ENCODE peak calls at places on chromosomes 11 and 22, in ten cellular contexts. One of them, this sample, is unnamed.

GRCh38 chr11:111922803-111923202 is 4.1 kb downstream of the C11orf52 start:
- DNase-seq in stomach: peak; percentile 49
- DNase-seq in heart left ventricle: peak; percentile 68
- DNase-seq in ovary: no peak
- DNase-seq in IMR-90: peak; percentile 89
- DNase-seq in endothelial cell of umbilical vein: peak; percentile 44
- DNase-seq in body of pancreas: peak; percentile 75
- DNase-seq in spleen: no peak
- DNase-seq in Peyer's patch: no peak
- DNase-seq in A549: no peak
- DNase-seq in this sample: no peak

GRCh38 chr11:14973621-14974020 is 1.5 kb upstream of the CALCA start:
- DNase-seq in stomach: no peak
- DNase-seq in heart left ventricle: no peak
- DNase-seq in ovary: no peak
- DNase-seq in IMR-90: peak; percentile 4
- DNase-seq in endothelial cell of umbilical vein: no peak
- DNase-seq in body of pancreas: no peak
- DNase-seq in spleen: peak; percentile 77
- DNase-seq in Peyer's patch: no peak
- DNase-seq in A549: no peak
- DNase-seq in this sample: no peak

GRCh38 chr11:66227700-66228099 is 40.7 kb upstream of the RAB1B start:
- DNase-seq in stomach: no peak
- DNase-seq in heart left ventricle: no peak
- DNase-seq in ovary: no peak
- DNase-seq in IMR-90: no peak
- DNase-seq in endothelial cell of umbilical vein: no peak
- DNase-seq in body of pancreas: no peak
- DNase-seq in spleen: no peak
- DNase-seq in Peyer's patch: no peak
- DNase-seq in A549: no peak
- DNase-seq in this sample: no peak

GRCh38 chr11:115612331-115612730 is 108.1 kb upstream of the CADM1 start:
- DNase-seq in stomach: no peak
- DNase-seq in heart left ventricle: no peak
- DNase-seq in ovary: no peak
- DNase-seq in IMR-90: peak; percentile 50
- DNase-seq in endothelial cell of umbilical vein: no peak
- DNase-seq in body of pancreas: no peak
- DNase-seq in spleen: no peak
- DNase-seq in Peyer's patch: no peak
- DNase-seq in A549: no peak
- DNase-seq in this sample: no peak

GRCh38 chr11:36150986-36151385 is 138.2 kb downstream of the COMMD9 start:
- DNase-seq in stomach: no peak
- DNase-seq in heart left ventricle: no peak
- DNase-seq in ovary: no peak
- DNase-seq in IMR-90: peak; percentile 49
- DNase-seq in endothelial cell of umbilical vein: no peak
- DNase-seq in body of pancreas: no peak
- DNase-seq in spleen: no peak
- DNase-seq in Peyer's patch: no peak
- DNase-seq in A549: no peak
- DNase-seq in this sample: no peak

GRCh38 chr11:95148938-95149337 is 59.3 kb downstream of the ENDOD1 start:
- DNase-seq in stomach: no peak
- DNase-seq in heart left ventricle: no peak
- DNase-seq in ovary: no peak
- DNase-seq in IMR-90: no peak
- DNase-seq in endothelial cell of umbilical vein: no peak
- DNase-seq in body of pancreas: no peak
- DNase-seq in spleen: no peak
- DNase-seq in Peyer's patch: no peak
- DNase-seq in A549: no peak
- DNase-seq in this sample: no peak

GRCh38 chr22:40204331-40205116 is 26.8 kb downstream of the TNRC6B start:
- DNase-seq in stomach: no peak
- DNase-seq in heart left ventricle: no peak
- DNase-seq in ovary: no peak
- DNase-seq in IMR-90: peak; percentile 73
- DNase-seq in endothelial cell of umbilical vein: no peak
- DNase-seq in body of pancreas: peak; percentile 28
- DNase-seq in spleen: no peak
- DNase-seq in Peyer's patch: no peak
- DNase-seq in A549: no peak
- DNase-seq in this sample: no peak

GRCh38 chr22:22461583-22461982 is 47.0 kb downstream of the ZNF280B start:
- DNase-seq in stomach: no peak
- DNase-seq in heart left ventricle: no peak
- DNase-seq in ovary: no peak
- DNase-seq in IMR-90: no peak
- DNase-seq in endothelial cell of umbilical vein: no peak
- DNase-seq in body of pancreas: no peak
- DNase-seq in spleen: no peak
- DNase-seq in Peyer's patch: no peak
- DNase-seq in A549: no peak
- DNase-seq in this sample: no peak

GRCh38 chr11:118938491-118939411 is 13.0 kb upstream of the BCL9L start:
- DNase-seq in stomach: no peak
- DNase-seq in heart left ventricle: no peak
- DNase-seq in ovary: no peak
- DNase-seq in IMR-90: peak; percentile 74
- DNase-seq in endothelial cell of umbilical vein: no peak
- DNase-seq in body of pancreas: no peak
- DNase-seq in spleen: no peak
- DNase-seq in Peyer's patch: peak; percentile 85
- DNase-seq in A549: peak; percentile 59
- DNase-seq in this sample: no peak

GRCh38 chr11:113014731-113015455 is 53.7 kb downstream of the NCAM1 start:
- DNase-seq in stomach: peak; percentile 84
- DNase-seq in heart left ventricle: peak; percentile 71
- DNase-seq in ovary: peak; percentile 54
- DNase-seq in IMR-90: no peak
- DNase-seq in endothelial cell of umbilical vein: no peak
- DNase-seq in body of pancreas: peak; percentile 45
- DNase-seq in spleen: no peak
- DNase-seq in Peyer's patch: no peak
- DNase-seq in A549: no peak
- DNase-seq in this sample: no peak

DNA sequence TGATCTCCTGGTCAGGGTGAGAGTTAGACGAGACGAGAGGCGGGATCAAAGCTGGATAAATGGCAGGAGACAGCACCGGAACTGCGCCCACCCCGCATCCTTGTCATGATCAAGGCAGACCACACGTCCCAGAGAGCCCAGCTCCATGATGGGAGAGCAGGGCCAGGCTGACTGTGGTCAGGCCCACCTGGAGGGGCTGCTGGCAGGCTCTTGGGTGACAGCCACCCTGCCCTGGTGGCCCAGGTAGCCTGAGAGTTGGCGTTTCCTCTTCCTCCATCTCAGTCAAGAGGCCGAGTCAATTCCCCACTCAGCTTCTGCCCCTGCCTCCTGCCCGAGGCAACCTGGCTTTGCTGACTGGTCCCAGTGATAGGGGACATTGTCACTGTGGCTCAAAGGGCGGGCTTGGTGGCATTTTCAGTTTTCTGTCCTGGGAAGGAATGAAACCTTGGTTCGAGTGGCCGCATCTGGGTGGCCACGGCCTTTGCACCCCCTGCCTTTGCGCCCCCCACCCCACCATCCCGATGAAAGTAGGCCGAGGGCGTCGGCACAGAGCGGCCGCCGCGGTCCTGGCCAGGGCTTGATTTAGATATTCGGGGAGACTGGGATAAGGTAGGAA is 60.8 kb upstream of the PPARA start:
- DNase-seq in stomach: peak; percentile 26
- DNase-seq in heart left ventricle: no peak
- DNase-seq in ovary: peak; percentile 47
- DNase-seq in IMR-90: no peak
- DNase-seq in endothelial cell of umbilical vein: no peak
- DNase-seq in body of pancreas: peak; percentile 26
- DNase-seq in spleen: peak; percentile 64
- DNase-seq in Peyer's patch: no peak
- DNase-seq in A549: no peak
- DNase-seq in this sample: no peak
- TF ChIP-seq POLR2A in stomach: no peak
- TF ChIP-seq POLR2A in heart left ventricle: no peak
- TF ChIP-seq POLR2A in ovary: no peak
- TF ChIP-seq POLR2A in IMR-90: no peak
- TF ChIP-seq POLR2A in endothelial cell of umbilical vein: no peak
- TF ChIP-seq POLR2A in body of pancreas: no peak
- TF ChIP-seq POLR2A in spleen: no peak
- TF ChIP-seq POLR2A in Peyer's patch: no peak
- TF ChIP-seq POLR2A in A549: no peak
- TF ChIP-seq POLR2A in this sample: no peak

GRCh38 chr11:130314184-130314748 is 451 bp downstream of the ZBTB44 start:
- DNase-seq in stomach: peak; percentile 74
- DNase-seq in heart left ventricle: peak; percentile 71
- DNase-seq in ovary: peak; percentile 74
- DNase-seq in IMR-90: peak; percentile 1
- DNase-seq in endothelial cell of umbilical vein: peak; percentile 61
- DNase-seq in body of pancreas: peak; percentile 65
- DNase-seq in spleen: peak; percentile 95
- DNase-seq in Peyer's patch: peak; percentile 80
- DNase-seq in A549: no peak
- DNase-seq in this sample: peak; percentile 7
- H3K4me1 ChIP-seq in stomach: peaks cover 49% of the 10 kb centered on the region
- H3K4me1 ChIP-seq in heart left ventricle: peaks cover 5% of the 10 kb centered on the region
- H3K4me1 ChIP-seq in ovary: peaks cover 2% of the 10 kb centered on the region
- H3K4me1 ChIP-seq in IMR-90: peaks cover 6% of the 10 kb centered on the region
- H3K4me1 ChIP-seq in endothelial cell of umbilical vein: peaks cover 11% of the 10 kb centered on the region
- H3K4me1 ChIP-seq in body of pancreas: peaks cover 59% of the 10 kb centered on the region
- H3K4me1 ChIP-seq in spleen: peaks cover 12% of the 10 kb centered on the region
- H3K4me1 ChIP-seq in Peyer's patch: no peaks in the 10 kb centered on the region
- H3K4me1 ChIP-seq in A549: peaks cover 34% of the 10 kb centered on the region
- H3K4me1 ChIP-seq in this sample: peaks cover 5% of the 10 kb centered on the region

GRCh38 chr11:62443390-62444201 is 24.8 kb downstream of the SCGB1A1 start:
- DNase-seq in stomach: no peak
- DNase-seq in heart left ventricle: peak; percentile 36
- DNase-seq in ovary: peak; percentile 56
- DNase-seq in IMR-90: no peak
- DNase-seq in endothelial cell of umbilical vein: no peak
- DNase-seq in body of pancreas: no peak
- DNase-seq in spleen: no peak
- DNase-seq in Peyer's patch: no peak
- DNase-seq in A549: no peak
- DNase-seq in this sample: peak; percentile 57

GRCh38 chr11:62444271-62444833 is 25.5 kb downstream of the SCGB1A1 start:
- DNase-seq in stomach: peak; percentile 30
- DNase-seq in heart left ventricle: peak; percentile 50
- DNase-seq in ovary: peak; percentile 83
- DNase-seq in IMR-90: peak; percentile 75
- DNase-seq in endothelial cell of umbilical vein: peak; percentile 68
- DNase-seq in body of pancreas: peak; percentile 34
- DNase-seq in spleen: peak; percentile 85
- DNase-seq in Peyer's patch: peak; percentile 78
- DNase-seq in A549: no peak
- DNase-seq in this sample: peak; percentile 61

GRCh38 chr11:62445314-62445740 is 26.5 kb downstream of the SCGB1A1 start:
- DNase-seq in stomach: peak; percentile 53
- DNase-seq in heart left ventricle: peak; percentile 48
- DNase-seq in ovary: peak; percentile 86
- DNase-seq in IMR-90: peak; percentile 81
- DNase-seq in endothelial cell of umbilical vein: peak; percentile 82
- DNase-seq in body of pancreas: peak; percentile 33
- DNase-seq in spleen: no peak
- DNase-seq in Peyer's patch: no peak
- DNase-seq in A549: no peak
- DNase-seq in this sample: peak; percentile 43

GRCh38 chr11:62446091-62446490 is 27.3 kb downstream of the SCGB1A1 start:
- DNase-seq in stomach: no peak
- DNase-seq in heart left ventricle: no peak
- DNase-seq in ovary: peak; percentile 58
- DNase-seq in IMR-90: no peak
- DNase-seq in endothelial cell of umbilical vein: no peak
- DNase-seq in body of pancreas: no peak
- DNase-seq in spleen: no peak
- DNase-seq in Peyer's patch: peak; percentile 73
- DNase-seq in A549: no peak
- DNase-seq in this sample: no peak

DNA sequence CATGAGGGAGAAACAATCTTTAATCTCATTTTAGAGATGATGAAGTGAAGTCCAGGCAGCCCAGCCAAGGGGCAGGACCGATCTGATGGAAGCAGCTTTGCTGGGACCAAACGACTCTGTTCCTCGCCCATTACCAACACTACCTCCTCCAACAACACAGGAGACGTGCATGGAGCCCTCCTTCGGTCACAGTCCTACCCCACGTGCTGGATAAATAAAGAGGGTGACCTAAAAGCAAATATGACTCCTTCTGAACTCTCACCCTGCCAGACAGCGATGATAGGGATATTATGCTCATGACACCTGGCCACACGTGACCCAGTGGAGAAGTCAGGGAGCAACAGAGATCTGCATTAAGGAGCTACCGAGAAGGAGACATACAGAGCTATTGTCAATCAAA is 26.0 kb downstream of the SCGB1A1 start:
- DNase-seq in stomach: no peak
- DNase-seq in heart left ventricle: no peak
- DNase-seq in ovary: no peak
- DNase-seq in IMR-90: no peak
- DNase-seq in endothelial cell of umbilical vein: no peak
- DNase-seq in body of pancreas: no peak
- DNase-seq in spleen: no peak
- DNase-seq in Peyer's patch: no peak
- DNase-seq in A549: no peak
- DNase-seq in this sample: no peak
- H3K4me3 ChIP-seq in stomach: peak overlapping the region; percentile 31
- H3K4me3 ChIP-seq in heart left ventricle: peak overlapping the region; percentile 39
- H3K4me3 ChIP-seq in ovary: peak overlapping the region; percentile 17
- H3K4me3 ChIP-seq in IMR-90: no peak overlapping the region
- H3K4me3 ChIP-seq in endothelial cell of umbilical vein: no peak overlapping the region
- H3K4me3 ChIP-seq in body of pancreas: no peak overlapping the region
- H3K4me3 ChIP-seq in spleen: peak overlapping the region; percentile 35
- H3K4me3 ChIP-seq in Peyer's patch: peak overlapping the region; percentile 26
- H3K4me3 ChIP-seq in A549: no peak overlapping the region
- H3K4me3 ChIP-seq in this sample: no peak overlapping the region

DNA sequence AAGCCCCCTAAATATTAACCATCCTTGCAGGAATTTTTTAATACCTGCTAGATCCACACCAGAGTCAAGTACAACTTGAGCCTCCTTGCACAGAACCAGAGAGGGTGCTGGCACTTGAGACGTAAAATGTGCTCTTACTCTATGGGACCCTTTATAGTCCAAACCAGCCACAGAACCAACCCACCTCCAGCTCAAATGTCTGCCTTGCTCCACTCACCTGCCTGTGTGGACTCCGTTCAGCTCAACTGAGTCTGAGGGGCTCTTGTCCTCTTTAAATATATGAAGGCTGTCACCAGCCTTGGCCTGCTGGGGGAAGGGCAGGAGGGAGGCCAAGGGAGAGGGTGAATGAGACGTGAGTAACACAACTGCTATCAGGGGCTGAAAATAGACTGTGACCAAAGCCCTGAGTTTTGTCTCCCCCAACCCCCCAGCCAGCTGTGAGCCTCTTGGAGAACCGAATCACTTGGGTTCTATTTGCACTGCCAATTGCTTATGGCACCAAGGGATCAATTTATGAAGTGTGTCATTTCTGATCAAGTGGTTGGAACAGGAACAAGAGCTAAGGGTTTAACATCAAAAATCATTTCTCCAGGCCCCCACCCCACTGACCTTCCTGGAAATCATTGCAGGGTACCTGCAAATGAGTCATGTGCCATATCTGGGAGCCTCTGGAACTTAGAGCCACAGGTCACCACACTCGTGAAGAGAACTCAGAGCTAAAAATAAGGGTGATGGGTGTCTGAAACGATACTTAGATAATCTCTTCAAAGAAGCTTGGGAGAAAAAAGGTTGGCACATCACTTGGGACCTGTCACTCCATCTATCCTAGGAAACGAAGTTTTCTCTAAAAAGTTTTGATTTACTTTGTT is at the start of gene CSRP3:
- DNase-seq in stomach: no peak
- DNase-seq in heart left ventricle: peak; percentile 74
- DNase-seq in ovary: no peak
- DNase-seq in IMR-90: peak; percentile 31
- DNase-seq in endothelial cell of umbilical vein: no peak
- DNase-seq in body of pancreas: no peak
- DNase-seq in spleen: no peak
- DNase-seq in Peyer's patch: no peak
- DNase-seq in A549: no peak
- DNase-seq in this sample: no peak
- TF ChIP-seq POLR2A in stomach: no peak
- TF ChIP-seq POLR2A in heart left ventricle: peak; percentile 87
- TF ChIP-seq POLR2A in ovary: no peak
- TF ChIP-seq POLR2A in IMR-90: no peak
- TF ChIP-seq POLR2A in endothelial cell of umbilical vein: no peak
- TF ChIP-seq POLR2A in body of pancreas: no peak
- TF ChIP-seq POLR2A in spleen: no peak
- TF ChIP-seq POLR2A in Peyer's patch: no peak
- TF ChIP-seq POLR2A in A549: no peak
- TF ChIP-seq POLR2A in this sample: no peak